ENCODE peak calls at places on chromosomes 11 and 22, in nine cellular contexts. I, H, D, R, N, W, Q, L and Z are unnamed samples.

GRCh38 chr11:65279713-65280459 is 18.1 kb downstream of the POLA2 start:
- DNase-seq in N (no peak), R (no peak), L (peak), D (no peak), Q (no peak), H (peak), W (peak), I (no peak), Z (no peak)

GRCh38 chr11:43866969-43867368 is 13.7 kb upstream of the ALKBH3 start:
- DNase-seq in N (no peak), R (no peak), Q (no peak), H (no peak), D (no peak), I (no peak), W (no peak), L (no peak), Z (no peak)

GRCh38 chr11:100719809-100720221 is 32.7 kb downstream of the ARHGAP42 start:
- DNase-seq in H (no peak), R (no peak), W (no peak), Q (peak), I (no peak), L (no peak), N (no peak), D (peak), Z (peak)

GRCh38 chr11:68843052-68843561 is 1.4 kb upstream of the CPT1A start:
- DNase-seq in H (peak), L (no peak), Q (peak), D (no peak), N (no peak), R (no peak), I (peak), W (peak), Z (no peak)

GRCh38 chr11:73989156-73989555 is 6.5 kb upstream of the UCP2 start:
- DNase-seq in I (no peak), H (no peak), R (no peak), N (no peak), W (no peak), L (no peak), D (no peak), Q (no peak), Z (no peak)

GRCh38 chr11:44814881-44815592 is 88.3 kb downstream of the TSPAN18 start:
- DNase-seq in D (no peak), N (no peak), I (no peak), Q (no peak), L (no peak), R (no peak), H (no peak), W (no peak), Z (no peak)

GRCh38 chr11:115939726-115940421 is 435.7 kb upstream of the CADM1 start:
- DNase-seq in R (no peak), Q (no peak), I (peak), W (no peak), D (no peak), N (no peak), L (no peak), H (no peak), Z (no peak)

GRCh38 chr11:34356576-34356917 is 1.3 kb downstream of the ABTB2 start:
- DNase-seq in D (no peak), I (no peak), H (no peak), Q (peak), R (peak), N (no peak), L (no peak), W (no peak), Z (peak)

GRCh38 chr11:110903830-110904229 is 191.6 kb upstream of the ARHGAP20 start:
- DNase-seq in I (no peak), N (no peak), D (no peak), H (no peak), R (no peak), W (no peak), Q (no peak), L (no peak), Z (peak)

GRCh38 chr11:11408436-11409221 is 55.6 kb upstream of the CSNK2A3 start:
- DNase-seq in I (no peak), H (no peak), Q (no peak), L (no peak), N (no peak), R (no peak), W (no peak), D (no peak), Z (no peak)

GRCh38 chr11:11409224-11409623 is 56.2 kb upstream of the CSNK2A3 start:
- DNase-seq in W (no peak), L (no peak), R (no peak), D (no peak), Q (no peak), I (no peak), H (no peak), N (no peak), Z (no peak)

GRCh38 chr11:11407738-11408084 is 54.7 kb upstream of the CSNK2A3 start:
- DNase-seq in H (no peak), W (no peak), Q (no peak), R (no peak), D (no peak), L (no peak), I (no peak), N (no peak), Z (no peak)

GRCh38 chr11:11406652-11407051 is 53.6 kb upstream of the CSNK2A3 start:
- DNase-seq in D (no peak), N (no peak), I (no peak), R (no peak), H (no peak), Q (no peak), L (no peak), W (no peak), Z (no peak)

DNA sequence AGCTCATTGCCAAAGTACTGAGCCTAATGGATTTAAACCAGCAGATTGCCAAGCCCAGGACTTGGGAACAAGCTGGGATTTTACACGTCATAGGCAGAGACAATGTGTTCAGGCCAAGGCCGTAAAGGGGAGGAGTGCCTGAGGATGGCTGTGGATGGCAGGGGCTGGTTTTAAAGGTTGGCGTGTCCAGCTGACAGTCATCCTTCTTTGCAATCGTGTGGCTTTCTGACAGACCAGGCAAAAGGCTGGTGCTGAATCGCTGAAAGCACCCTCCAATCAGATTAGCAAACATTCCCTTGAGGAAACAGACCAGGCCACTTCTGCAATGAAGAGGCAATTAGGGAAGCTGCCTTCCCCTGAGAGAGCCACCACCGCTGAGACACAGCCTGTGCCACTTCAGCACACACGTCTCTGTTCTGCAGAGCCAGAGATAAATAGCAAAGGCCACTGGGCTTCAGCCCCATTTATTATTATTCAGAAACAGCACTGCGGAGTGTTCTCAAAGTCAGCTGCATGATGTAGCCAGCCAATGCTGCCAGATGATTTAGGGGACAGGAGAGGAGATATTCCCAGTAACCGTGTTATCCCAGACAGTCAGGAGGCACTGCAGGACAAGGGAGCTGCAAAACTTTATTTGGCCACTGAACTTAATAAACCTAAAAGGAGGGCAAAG is 54.2 kb upstream of the CSNK2A3 start:
- DNase-seq in W (no peak), D (no peak), Q (no peak), N (no peak), H (peak), I (no peak), R (peak), L (no peak), Z (no peak)
- H3K27ac ChIP-seq in W (no peak), D (peak), Q (no peak), N (peak), H (peak), I (no peak), R (peak), L (peak), Z (no peak)

GRCh38 chr22:35740616-35741015 is 22.9 kb downstream of the APOL5 start:
- DNase-seq in R (no peak), L (no peak), Q (no peak), N (no peak), I (no peak), H (no peak), W (no peak), D (no peak), Z (no peak)
- H3K27ac ChIP-seq in R (no peak), L (no peak), Q (peak), N (no peak), I (no peak), H (no peak), W (no peak), D (no peak), Z (no peak)

GRCh38 chr11:925158-925495 is 543 bp upstream of the AP2A2 start:
- DNase-seq in H (no peak), N (peak), L (no peak), I (no peak), D (no peak), R (peak), W (no peak), Q (peak), Z (no peak)
- H3K27ac ChIP-seq in H (peak), N (peak), L (peak), I (no peak), D (peak), R (peak), W (no peak), Q (no peak), Z (no peak)

GRCh38 chr22:26897384-26897783 is 240.0 kb downstream of the MIAT start:
- DNase-seq in Q (no peak), R (no peak), N (no peak), D (no peak), I (no peak), L (peak), H (no peak), W (no peak), Z (no peak)
- H3K27ac ChIP-seq in Q (no peak), R (no peak), N (no peak), D (no peak), I (no peak), L (no peak), H (no peak), W (no peak), Z (no peak)

GRCh38 chr11:67379061-67380058 is 6.0 kb upstream of the CLCF1 start:
- DNase-seq in N (no peak), L (no peak), R (no peak), W (no peak), H (no peak), D (no peak), Q (no peak), I (no peak), Z (no peak)
- H3K27ac ChIP-seq in N (no peak), L (no peak), R (no peak), W (no peak), H (no peak), D (no peak), Q (no peak), I (no peak), Z (no peak)

DNA sequence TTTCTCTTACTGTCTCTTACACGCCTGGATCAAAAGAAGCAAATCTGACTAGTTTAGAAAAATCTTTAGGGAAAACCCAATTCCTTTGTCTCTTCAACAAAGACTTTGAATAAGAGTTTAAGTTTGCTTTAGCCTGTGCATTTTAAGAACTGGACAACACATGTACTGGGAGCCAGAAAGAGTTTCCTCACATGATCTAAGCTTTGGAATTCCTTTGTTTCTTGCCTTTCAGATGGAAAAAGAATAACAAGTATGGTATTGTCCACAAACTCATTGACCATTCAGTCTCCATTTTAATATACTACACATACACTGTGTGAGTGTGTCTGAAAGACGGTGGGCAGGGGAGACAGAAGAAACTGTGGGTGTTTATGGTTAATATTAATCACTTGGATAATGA is 205.6 kb downstream of the MAML2 start:
- DNase-seq in H (no peak), N (no peak), L (no peak), D (no peak), R (no peak), I (no peak), Q (no peak), W (no peak), Z (no peak)
- H3K27ac ChIP-seq in H (no peak), N (no peak), L (no peak), D (peak), R (peak), I (no peak), Q (no peak), W (peak), Z (no peak)

GRCh38 chr22:45180280-45180679 is 16.6 kb downstream of the NUP50 start:
- DNase-seq in N (no peak), I (no peak), Q (no peak), R (no peak), H (peak), W (no peak), L (no peak), D (no peak), Z (no peak)

GRCh38 chr22:45181240-45181639 is 17.5 kb downstream of the NUP50 start:
- DNase-seq in Q (no peak), L (no peak), D (no peak), N (no peak), H (no peak), R (no peak), W (no peak), I (no peak), Z (no peak)

GRCh38 chr22:45183974-45184373 is 20.2 kb downstream of the NUP50 start:
- DNase-seq in D (no peak), Q (no peak), R (no peak), I (no peak), H (no peak), L (no peak), N (no peak), W (no peak), Z (no peak)

GRCh38 chr22:45179276-45180049 is 15.7 kb downstream of the NUP50 start:
- DNase-seq in W (peak), L (no peak), N (no peak), D (no peak), H (no peak), R (no peak), I (no peak), Q (no peak), Z (no peak)

DNA sequence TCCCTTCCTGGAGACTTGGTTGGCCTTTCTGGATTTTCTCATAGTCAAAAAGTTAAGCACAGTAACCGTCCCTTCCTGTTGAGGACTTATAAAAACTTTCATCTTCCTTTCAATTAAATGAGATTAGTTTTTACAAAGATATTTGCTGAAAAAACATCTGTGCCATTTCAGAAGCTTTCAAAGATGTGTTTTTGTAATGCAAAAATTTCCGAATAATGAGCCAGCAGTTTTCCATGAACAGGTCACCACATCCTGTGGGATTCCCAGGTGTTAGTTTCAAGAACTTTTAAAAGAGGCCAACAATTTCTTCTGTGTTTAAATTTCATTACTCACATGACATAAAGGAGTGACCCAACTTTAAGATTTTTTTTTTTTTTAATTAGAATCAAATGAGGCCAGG is 18.0 kb downstream of the NUP50 start:
- DNase-seq in D (no peak), Q (no peak), L (no peak), R (no peak), H (no peak), I (no peak), N (no peak), W (no peak), Z (no peak)
- H3K27ac ChIP-seq in D (peak), Q (peak), L (no peak), R (no peak), H (no peak), I (no peak), N (no peak), W (no peak), Z (peak)